ENCODE peak calls at places on chromosome 20, in six cellular contexts. S is adipocyte, J is tibial nerve, Z is mesendoderm, N is Right ventricle myocardium superior, M is mucosa of gallbladder. F is an unnamed sample.

GRCh38 chr20:22561965-22562581 is 22.3 kb downstream of the FOXA2 start:
- DNase-seq in S (no peak), J (no peak), Z (no peak), N (no peak), M (no peak), F (no peak)

GRCh38 chr20:32336918-32337347 is 21.2 kb upstream of the ASXL1 start:
- DNase-seq in S (peak), J (no peak), Z (peak), N (no peak), M (no peak), F (no peak)

GRCh38 chr20:12740647-12741046 is 268.1 kb upstream of the SPTLC3 start:
- DNase-seq in S (no peak), J (no peak), Z (no peak), N (no peak), M (no peak), F (no peak)

GRCh38 chr20:1415667-1416468 is 23.0 kb upstream of the FKBP1A start:
- DNase-seq in S (peak), J (no peak), Z (peak), N (no peak), M (no peak), F (no peak)

GRCh38 chr20:6705106-6705766 is 62.2 kb upstream of the BMP2 start:
- DNase-seq in S (no peak), J (no peak), Z (peak), N (no peak), M (no peak), F (no peak)

GRCh38 chr20:35992713-35993335 is 24.4 kb downstream of the CNBD2 start:
- DNase-seq in S (peak), J (no peak), Z (peak), N (peak), M (peak), F (peak)

GRCh38 chr20:39876974-39877615 is 811.9 kb downstream of the MAFB start:
- DNase-seq in S (no peak), J (no peak), Z (no peak), N (no peak), M (no peak), F (no peak)

GRCh38 chr20:62876826-62877728 is 15.5 kb upstream of the TCFL5 start:
- DNase-seq in S (no peak), J (peak), Z (no peak), N (peak), M (peak), F (no peak)

GRCh38 chr20:43323592-43323991 is 133.9 kb upstream of the PTPRT start:
- DNase-seq in S (no peak), J (no peak), Z (peak), N (no peak), M (no peak), F (no peak)

GRCh38 chr20:49319204-49319809 is 41.5 kb upstream of the ZNFX1 start:
- DNase-seq in S (no peak), J (no peak), Z (no peak), N (no peak), M (no peak), F (no peak)

GRCh38 chr20:21933526-21933925 is 228.1 kb downstream of the PAX1 start:
- DNase-seq in S (no peak), J (no peak), Z (no peak), N (no peak), M (no peak), F (no peak)

GRCh38 chr20:48769111-48769879 is 58.5 kb downstream of the PREX1 start:
- DNase-seq in S (no peak), J (no peak), Z (peak), N (no peak), M (no peak), F (peak)

GRCh38 chr20:38748863-38749153 is 548 bp downstream of the ACTR5 start:
- DNase-seq in S (no peak), J (no peak), Z (peak), N (no peak), M (peak), F (peak)

F was measured in activated CD4-positive, CD25-positive, alpha-beta regulatory T cell treated with anti-CD3 and anti-CD28 coated beads, Interleukin-2, amount 50 U/mL, for 16 hours.